ENCODE peak calls at places on chromosomes 12 and 14, in eight cellular contexts. D is A673, N is foreskin keratinocyte, H is colonic mucosa, Q is AG04450, G is foreskin fibroblast, C is upper lobe of left lung, M is WERI-Rb-1. X is an unnamed sample.

GRCh38 chr12:124611559-124612391 is 44.4 kb upstream of the NCOR2 start:
- DNase-seq in G (no peak), C (no peak), N (no peak), H (no peak), M (no peak), D (no peak), Q (no peak), X (no peak)

GRCh38 chr12:52442600-52443061 is 8.5 kb upstream of the KRT75 start:
- DNase-seq in G (peak; percentile 42), M (no peak), D (no peak), H (no peak), Q (peak; percentile 20), N (peak; percentile 99), C (no peak), X (no peak)

GRCh38 chr14:104477804-104478375 is 101.7 kb upstream of the C14orf180 start:
- DNase-seq in C (peak; percentile 64), M (no peak), G (no peak), Q (no peak), D (no peak), N (no peak), H (no peak), X (no peak)

GRCh38 chr14:23364164-23364571 is 804 bp downstream of the EFS start:
- DNase-seq in H (no peak), C (no peak), N (no peak), M (peak; percentile 58), Q (no peak), D (peak; percentile 35), G (no peak), X (no peak)

GRCh38 chr12:29992366-29992765 is 208.6 kb upstream of the TMTC1 start:
- DNase-seq in H (no peak), N (no peak), G (no peak), Q (no peak), D (no peak), C (no peak), M (peak; percentile 55), X (no peak)

GRCh38 chr14:69719501-69719951 is 47.4 kb upstream of the SRSF5 start:
- DNase-seq in C (peak; percentile 12), M (no peak), G (peak; percentile 69), H (no peak), Q (peak; percentile 76), N (peak; percentile 43), D (peak; percentile 71), X (no peak)

GRCh38 chr14:79093542-79093941 is 923.4 kb downstream of the NRXN3 start:
- DNase-seq in N (no peak), D (no peak), Q (no peak), C (no peak), G (no peak), M (no peak), H (no peak), X (no peak)

GRCh38 chr14:24213866-24214652 is 771 bp upstream of the CHMP4A start:
- DNase-seq in G (no peak), M (no peak), D (no peak), C (no peak), H (no peak), N (no peak), Q (no peak), X (no peak)

GRCh38 chr14:95048771-95049312 is 108.5 kb downstream of the DICER1 start:
- DNase-seq in M (no peak), G (no peak), Q (no peak), H (no peak), N (no peak), D (no peak), C (no peak), X (no peak)

GRCh38 chr12:40010899-40011774 is 94.7 kb downstream of the SLC2A13 start:
- DNase-seq in Q (peak; percentile 36), H (peak; percentile 77), D (peak; percentile 84), G (peak; percentile 79), M (peak; percentile 41), N (peak; percentile 33), C (no peak), X (no peak)

GRCh38 chr12:630656-631632 is 32.3 kb downstream of the NINJ2 start:
- DNase-seq in C (peak; percentile 93), D (no peak), Q (no peak), G (no peak), N (no peak), M (no peak), H (peak; percentile 55), X (no peak)

GRCh38 chr14:80930836-80931389 is 10.6 kb downstream of the CEP128 start:
- DNase-seq in G (peak; percentile 73), H (no peak), N (peak; percentile 94), M (no peak), C (no peak), Q (peak; percentile 70), D (peak; percentile 15), X (no peak)

GRCh38 chr14:68937790-68938514 is 41.1 kb downstream of the ACTN1 start:
- DNase-seq in N (no peak), G (no peak), D (no peak), H (peak; percentile 85), M (no peak), Q (no peak), C (peak; percentile 64), X (no peak)

GRCh38 chr12:2154050-2154449 is 101.3 kb downstream of the CACNA1C start:
- DNase-seq in Q (peak; percentile 50), D (peak; percentile 8), C (no peak), G (peak; percentile 72), H (no peak), M (no peak), N (no peak), X (no peak)

GRCh38 chr12:92582466-92582865 is 120.3 kb upstream of the PLEKHG7 start:
- DNase-seq in Q (no peak), D (no peak), C (no peak), H (no peak), N (no peak), G (peak; percentile 14), M (no peak), X (no peak)

GRCh38 chr14:96894966-96895365 is 97.8 kb downstream of the VRK1 start:
- DNase-seq in G (peak; percentile 11), H (no peak), C (no peak), Q (no peak), N (no peak), M (no peak), D (no peak), X (no peak)

GRCh38 chr14:65421201-65421981 is 8.9 kb downstream of the FUT8 start:
- DNase-seq in D (no peak), G (peak; percentile 78), H (no peak), Q (peak; percentile 21), M (no peak), N (peak; percentile 67), C (no peak), X (no peak)

DNA sequence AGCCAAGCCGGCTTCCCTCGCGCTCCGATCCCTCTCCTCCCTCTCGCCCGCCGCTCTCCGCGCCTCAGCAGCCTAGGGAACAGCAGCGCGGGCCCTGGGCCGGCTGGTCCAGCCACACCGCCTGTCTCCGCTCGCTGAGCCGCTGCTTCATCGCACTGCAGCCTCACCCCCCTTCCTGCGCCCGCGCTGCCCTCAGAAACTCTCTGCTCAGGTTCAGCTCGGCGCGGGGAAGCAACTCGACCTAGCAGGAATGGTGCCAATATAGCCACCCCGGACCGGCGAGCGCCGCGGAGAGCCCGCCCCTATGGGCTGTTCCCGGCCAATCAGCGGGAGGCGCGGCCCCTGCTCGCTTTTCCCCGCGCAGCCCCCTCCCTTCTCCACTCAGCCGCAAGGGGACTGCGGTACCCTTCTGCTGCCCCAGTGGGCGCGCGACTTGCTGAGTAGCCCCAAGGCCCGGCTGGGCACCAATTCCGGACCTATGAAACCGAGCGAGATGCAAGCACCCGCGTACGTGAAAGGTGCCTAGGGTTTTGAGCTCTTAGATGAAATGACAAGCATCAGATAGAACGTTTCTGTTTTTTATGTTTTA is at the start of gene ADAMTS20:
- DNase-seq in Q (no peak), N (no peak), G (peak; percentile 58), C (peak; percentile 66), D (peak; percentile 59), H (no peak), M (peak; percentile 84), X (peak; percentile 81)
- TF ChIP-seq CTCF in Q (no peak), N (no peak), G (no peak), C (no peak), D (peak; percentile 36), H (no peak), M (peak; percentile 51), X (peak; percentile 75)

GRCh38 chr12:41891226-41891625 is 253.4 kb downstream of the GXYLT1 start:
- DNase-seq in C (no peak), M (no peak), N (no peak), G (no peak), Q (no peak), H (no peak), D (no peak), X (no peak)

GRCh38 chr12:41893491-41893890 is 251.2 kb downstream of the GXYLT1 start:
- DNase-seq in M (no peak), Q (no peak), G (no peak), C (no peak), D (no peak), N (no peak), H (no peak), X (no peak)

DNA sequence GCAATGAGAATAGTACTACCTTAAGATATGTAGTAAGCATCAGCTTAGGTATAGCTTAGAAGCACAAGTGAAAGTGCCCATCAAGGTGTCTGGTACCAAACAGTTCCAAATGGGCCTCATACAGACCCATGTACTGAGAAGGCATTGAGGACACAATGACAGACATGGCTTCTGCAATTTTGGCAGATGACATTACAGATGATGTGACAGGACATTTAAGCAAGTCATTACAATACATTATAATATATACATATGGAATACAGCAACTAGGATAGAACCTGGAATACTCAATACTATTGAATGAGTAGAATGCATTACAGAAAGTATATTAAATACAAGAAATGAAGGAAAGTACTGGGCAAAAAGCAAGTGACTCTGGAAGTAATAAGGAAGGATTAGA is 256.4 kb downstream of the GXYLT1 start:
- DNase-seq in G (no peak), C (no peak), N (no peak), D (no peak), H (no peak), Q (no peak), M (no peak), X (no peak)
- TF ChIP-seq CTCF in G (no peak), C (no peak), N (no peak), D (no peak), H (no peak), Q (no peak), M (no peak), X (no peak)

DNA sequence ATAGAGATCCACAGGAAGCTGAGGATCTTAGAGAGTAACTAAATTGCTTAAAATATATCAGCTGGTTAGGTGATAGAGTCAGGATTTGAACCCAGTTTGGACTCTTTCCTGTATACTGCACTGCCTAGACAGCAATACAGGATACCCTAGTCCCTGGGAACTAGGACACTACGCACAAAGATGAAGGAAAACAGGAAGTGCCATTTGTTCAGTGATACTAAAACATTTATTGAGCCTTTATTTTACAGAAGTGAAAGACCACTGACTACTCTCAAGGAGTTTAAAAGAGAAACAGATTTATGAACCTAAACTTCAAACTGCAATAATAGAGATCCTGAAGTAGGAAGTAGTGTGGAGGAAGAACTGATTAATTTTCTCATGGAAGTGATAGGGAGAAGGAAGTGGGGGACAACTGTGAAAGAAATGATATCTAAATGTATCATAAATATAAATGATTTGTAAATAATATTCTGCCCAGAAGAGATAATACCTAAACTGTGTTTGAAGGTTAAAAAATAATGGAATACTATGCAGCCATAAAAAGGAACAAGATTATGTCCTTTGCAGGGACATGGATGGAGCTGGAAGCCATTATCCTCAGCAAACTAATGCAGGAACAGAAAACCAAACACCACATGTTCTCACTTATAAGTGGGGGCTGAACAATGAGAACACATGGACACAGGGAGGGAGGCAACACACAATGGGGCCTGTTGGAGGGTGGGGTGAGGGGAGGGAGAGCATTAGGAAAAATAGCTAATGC is 18.2 kb downstream of the MSRB3 start:
- DNase-seq in Q (no peak), N (no peak), H (no peak), D (no peak), M (no peak), G (no peak), C (no peak), X (no peak)
- TF ChIP-seq CTCF in Q (no peak), N (no peak), H (no peak), D (no peak), M (no peak), G (no peak), C (no peak), X (no peak)

GRCh38 chr14:99507860-99508640 is 26.8 kb downstream of the CCNK start:
- DNase-seq in N (no peak), D (no peak), Q (no peak), H (no peak), G (no peak), M (peak; percentile 8), C (no peak), X (peak; percentile 59)
- TF ChIP-seq CTCF in N (no peak), D (no peak), Q (no peak), H (no peak), G (no peak), M (no peak), C (no peak), X (no peak)